ENCODE peak calls at places on chromosomes 16 and 17, in four cellular contexts. One of them, this sample, is unnamed.
A peak's percentile ranks its signal among the peaks of the same experiment; 100 is the strongest.

GRCh38 chr17:74759243-74759801 is 10.9 kb downstream of the NHERF1 start:
- DNase-seq in IMR-90: no peak
- DNase-seq in AG10803: no peak
- DNase-seq in brain microvascular endothelial cell: no peak
- DNase-seq in this sample: no peak

GRCh38 chr16:2520784-2521577 is 810 bp downstream of the AMDHD2 start:
- DNase-seq in IMR-90: no peak
- DNase-seq in brain microvascular endothelial cell: no peak
- DNase-seq in AG10803: no peak
- DNase-seq in this sample: no peak

GRCh38 chr17:72175787-72176515 is 55.1 kb downstream of the SOX9 start:
- DNase-seq in AG10803: no peak
- DNase-seq in IMR-90: peak; percentile 55
- DNase-seq in brain microvascular endothelial cell: no peak
- DNase-seq in this sample: no peak

GRCh38 chr16:24674877-24675276 is 54.6 kb upstream of the TNRC6A start:
- DNase-seq in AG10803: no peak
- DNase-seq in IMR-90: no peak
- DNase-seq in brain microvascular endothelial cell: no peak
- DNase-seq in this sample: no peak

GRCh38 chr17:77096570-77097214 is 44.1 kb upstream of the SEC14L1 start:
- DNase-seq in AG10803: peak; percentile 74
- DNase-seq in IMR-90: peak; percentile 73
- DNase-seq in brain microvascular endothelial cell: no peak
- DNase-seq in this sample: no peak

GRCh38 chr16:88599092-88599733 is 29.0 kb downstream of the ZC3H18 start:
- DNase-seq in IMR-90: no peak
- DNase-seq in brain microvascular endothelial cell: no peak
- DNase-seq in AG10803: no peak
- DNase-seq in this sample: no peak

GRCh38 chr17:79011451-79012147 is 2.0 kb upstream of the CANT1 start:
- DNase-seq in IMR-90: peak; percentile 85
- DNase-seq in brain microvascular endothelial cell: peak; percentile 32
- DNase-seq in AG10803: peak; percentile 43
- DNase-seq in this sample: no peak

GRCh38 chr17:2138318-2138717 is 83.4 kb downstream of the HIC1 start:
- DNase-seq in IMR-90: no peak
- DNase-seq in brain microvascular endothelial cell: no peak
- DNase-seq in AG10803: peak; percentile 28
- DNase-seq in this sample: no peak

GRCh38 chr17:14197582-14197981 is 39.1 kb downstream of the CDRT15 start:
- DNase-seq in IMR-90: no peak
- DNase-seq in brain microvascular endothelial cell: no peak
- DNase-seq in AG10803: no peak
- DNase-seq in this sample: no peak

GRCh38 chr16:23867566-23867965 is 31.8 kb downstream of the PRKCB start:
- DNase-seq in AG10803: no peak
- DNase-seq in IMR-90: no peak
- DNase-seq in brain microvascular endothelial cell: no peak
- DNase-seq in this sample: no peak

GRCh38 chr17:63477471-63478440 is 895 bp downstream of the ACE start:
- DNase-seq in brain microvascular endothelial cell: no peak
- DNase-seq in AG10803: no peak
- DNase-seq in IMR-90: no peak
- DNase-seq in this sample: no peak

GRCh38 chr16:84759061-84759460 is 59.3 kb downstream of the USP10 start:
- DNase-seq in AG10803: no peak
- DNase-seq in brain microvascular endothelial cell: peak; percentile 42
- DNase-seq in IMR-90: peak; percentile 72
- DNase-seq in this sample: no peak

GRCh38 chr17:55420067-55420775 is 1.4 kb downstream of the MMD start:
- DNase-seq in brain microvascular endothelial cell: no peak
- DNase-seq in AG10803: no peak
- DNase-seq in IMR-90: no peak
- DNase-seq in this sample: no peak

GRCh38 chr17:45997624-45998023 is 1.4 kb upstream of the STH start:
- DNase-seq in AG10803: peak; percentile 36
- DNase-seq in IMR-90: peak; percentile 59
- DNase-seq in brain microvascular endothelial cell: peak; percentile 18
- DNase-seq in this sample: no peak

GRCh38 chr17:16872836-16873653 is 98.9 kb downstream of the TNFRSF13B start:
- DNase-seq in brain microvascular endothelial cell: no peak
- DNase-seq in AG10803: no peak
- DNase-seq in IMR-90: no peak
- DNase-seq in this sample: no peak

GRCh38 chr17:74361613-74362391 is at the start of gene BTBD17:
- DNase-seq in brain microvascular endothelial cell: no peak
- DNase-seq in IMR-90: no peak
- DNase-seq in AG10803: no peak
- DNase-seq in this sample: no peak

GRCh38 chr16:58001781-58002410 is 689 bp downstream of the USB1 start:
- DNase-seq in IMR-90: no peak
- DNase-seq in brain microvascular endothelial cell: no peak
- DNase-seq in AG10803: no peak
- DNase-seq in this sample: no peak

GRCh38 chr17:13601317-13601775 is 383 bp downstream of the HS3ST3A1 start:
- DNase-seq in IMR-90: no peak
- DNase-seq in AG10803: no peak
- DNase-seq in brain microvascular endothelial cell: no peak
- DNase-seq in this sample: no peak

GRCh38 chr17:59440757-59441458 is 109.5 kb downstream of the YPEL2 start:
- DNase-seq in AG10803: peak; percentile 91
- DNase-seq in brain microvascular endothelial cell: peak; percentile 91
- DNase-seq in IMR-90: peak; percentile 88
- DNase-seq in this sample: peak; percentile 75

GRCh38 chr17:30380106-30380420 is 1.3 kb downstream of the CPD start:
- DNase-seq in IMR-90: peak; percentile 43
- DNase-seq in AG10803: no peak
- DNase-seq in brain microvascular endothelial cell: no peak
- DNase-seq in this sample: no peak

GRCh38 chr17:2170023-2170422 is 115.1 kb downstream of the HIC1 start:
- DNase-seq in brain microvascular endothelial cell: no peak
- DNase-seq in IMR-90: no peak
- DNase-seq in AG10803: no peak
- DNase-seq in this sample: no peak

GRCh38 chr16:16033208-16033717 is 83.8 kb downstream of the ABCC1 start:
- DNase-seq in AG10803: no peak
- DNase-seq in brain microvascular endothelial cell: no peak
- DNase-seq in IMR-90: no peak
- DNase-seq in this sample: no peak

GRCh38 chr17:57597531-57598453 is 147.3 kb downstream of the CCDC182 start:
- DNase-seq in IMR-90: peak; percentile 82
- DNase-seq in brain microvascular endothelial cell: peak; percentile 69
- DNase-seq in AG10803: peak; percentile 74
- DNase-seq in this sample: peak; percentile 47

GRCh38 chr17:48520631-48521045 is 10.2 kb downstream of the HOXB1 start:
- DNase-seq in AG10803: peak; percentile 54
- DNase-seq in IMR-90: peak; percentile 67
- DNase-seq in brain microvascular endothelial cell: no peak
- DNase-seq in this sample: no peak

GRCh38 chr17:10380631-10381408 is 8.0 kb upstream of the MYH13 start:
- DNase-seq in brain microvascular endothelial cell: no peak
- DNase-seq in IMR-90: peak; percentile 37
- DNase-seq in AG10803: peak; percentile 17
- DNase-seq in this sample: no peak

GRCh38 chr17:10385871-10386270 is 13.1 kb upstream of the MYH13 start:
- DNase-seq in brain microvascular endothelial cell: no peak
- DNase-seq in AG10803: no peak
- DNase-seq in IMR-90: no peak
- DNase-seq in this sample: no peak

GRCh38 chr17:10384175-10384574 is 11.4 kb upstream of the MYH13 start:
- DNase-seq in brain microvascular endothelial cell: no peak
- DNase-seq in IMR-90: no peak
- DNase-seq in AG10803: peak; percentile 16
- DNase-seq in this sample: no peak
- TF ChIP-seq CTCF in brain microvascular endothelial cell: no peak
- TF ChIP-seq CTCF in IMR-90: no peak
- TF ChIP-seq CTCF in AG10803: peak; percentile 26
- TF ChIP-seq CTCF in this sample: no peak

DNA sequence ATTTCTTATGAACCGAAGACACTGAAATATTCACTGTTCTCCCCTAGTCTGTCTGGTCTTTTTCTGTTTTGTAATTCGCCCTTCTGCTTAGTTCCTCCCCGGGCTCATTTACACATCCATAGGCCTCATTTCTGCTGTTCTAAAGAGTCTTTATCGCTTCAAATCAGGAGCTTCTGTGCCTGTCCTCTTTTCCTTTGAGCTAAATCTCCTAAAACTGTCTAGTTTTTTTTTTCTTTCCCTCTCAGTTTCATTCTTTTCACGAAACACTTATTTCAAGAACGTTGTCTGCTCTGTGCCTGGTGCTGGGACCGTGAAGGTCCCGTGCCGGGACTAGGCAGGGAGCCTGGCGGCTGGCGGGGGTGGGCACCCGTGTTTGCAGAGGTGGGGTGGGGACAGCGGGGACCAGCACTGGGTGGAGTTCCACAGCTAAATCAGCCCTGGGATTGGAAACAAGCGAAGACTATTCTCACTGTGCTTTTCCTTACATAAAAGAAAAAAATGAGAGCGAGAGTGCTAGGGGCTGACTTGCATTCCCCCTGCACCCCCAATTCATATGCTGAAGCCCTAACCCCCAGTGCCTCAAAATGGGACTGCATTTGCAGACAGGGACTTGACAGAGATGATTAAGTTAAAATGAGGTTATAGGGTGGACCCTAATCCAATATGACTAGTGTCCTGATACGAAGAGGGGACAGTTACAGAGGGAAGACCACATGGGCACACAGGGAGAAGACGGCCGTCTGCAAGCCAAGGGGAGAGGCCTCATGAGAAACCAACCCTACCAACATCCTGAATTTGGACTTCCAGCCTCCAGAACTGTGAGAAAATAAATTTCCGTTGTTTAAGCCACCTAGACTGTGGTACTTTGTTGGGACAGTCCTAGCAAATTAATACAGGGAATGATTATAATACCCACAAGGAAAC is 1.4 kb upstream of the TMEM220 start:
- DNase-seq in brain microvascular endothelial cell: no peak
- DNase-seq in IMR-90: no peak
- DNase-seq in AG10803: no peak
- DNase-seq in this sample: no peak
- H3K4me3 ChIP-seq in brain microvascular endothelial cell: no peak overlapping the region
- H3K4me3 ChIP-seq in IMR-90: no peak overlapping the region
- H3K4me3 ChIP-seq in AG10803: peak overlapping the region; percentile 67
- H3K4me3 ChIP-seq in this sample: no peak overlapping the region

GRCh38 chr17:39270923-39271322 is 45.2 kb upstream of the STAC2 start:
- DNase-seq in brain microvascular endothelial cell: peak; percentile 37
- DNase-seq in IMR-90: peak; percentile 81
- DNase-seq in AG10803: peak; percentile 92
- DNase-seq in this sample: no peak
- TF ChIP-seq CTCF in brain microvascular endothelial cell: peak; percentile 72
- TF ChIP-seq CTCF in IMR-90: peak; percentile 69
- TF ChIP-seq CTCF in AG10803: peak; percentile 81
- TF ChIP-seq CTCF in this sample: peak; percentile 77

GRCh38 chr17:11598274-11599221 is at the start of gene DNAH9:
- DNase-seq in IMR-90: no peak
- DNase-seq in AG10803: peak; percentile 20
- DNase-seq in brain microvascular endothelial cell: peak; percentile 59
- DNase-seq in this sample: peak; percentile 89
- H3K4me3 ChIP-seq in IMR-90: no peak within 1 kb of the TSS
- H3K4me3 ChIP-seq in AG10803: no peak within 1 kb of the TSS
- H3K4me3 ChIP-seq in brain microvascular endothelial cell: no peak within 1 kb of the TSS
- H3K4me3 ChIP-seq in this sample: peak within 1 kb of the TSS; percentile 66